ENCODE peak calls at places on chromosomes 4 and X, in seven cellular contexts. N is suprapubic skin, S is sigmoid colon, M is adrenal gland, I is spleen, C is uterus, F is A549. U is an unnamed sample. For H3K9me3, the result is how much of the 10 kb centered on the place peaks cover.

GRCh38 chr4:87423313-87424031 is 1.1 kb downstream of the NUDT9 start:
- DNase-seq in F (no peak), N (no peak), I (no peak), M (no peak), S (no peak), C (no peak), U (no peak)

GRCh38 chr4:119204898-119205297 is 7.6 kb upstream of the USP53 start:
- DNase-seq in S (no peak), C (no peak), F (no peak), M (no peak), I (no peak), N (no peak), U (no peak)

GRCh38 chr4:74661427-74662171 is 132.7 kb downstream of the BTC start:
- DNase-seq in N (no peak), C (no peak), I (no peak), M (no peak), F (peak), S (no peak), U (no peak)

GRCh38 chr4:5220028-5220427 is 168.7 kb downstream of the STK32B start:
- DNase-seq in F (no peak), N (no peak), I (no peak), M (no peak), C (no peak), S (no peak), U (no peak)

GRCh38 chr4:29708473-29708872 is 1011.7 kb upstream of the PCDH7 start:
- DNase-seq in I (no peak), S (no peak), F (no peak), C (no peak), M (no peak), N (no peak), U (no peak)

GRCh38 chr4:91840359-91840758 is 463.4 kb upstream of the GRID2 start:
- DNase-seq in F (no peak), S (no peak), C (no peak), M (no peak), N (no peak), I (no peak), U (no peak)

GRCh38 chr4:105619193-105619931 is 66.9 kb downstream of the ARHGEF38 start:
- DNase-seq in S (peak), C (no peak), I (peak), M (peak), F (no peak), N (peak), U (no peak)

GRCh38 chrX:4263005-4263404 is 549.6 kb upstream of the PRKX start:
- DNase-seq in I (no peak), M (no peak), N (no peak), C (no peak), F (peak), S (no peak), U (no peak)

GRCh38 chrX:54248309-54248708 is 65.3 kb upstream of the FAM120C start:
- DNase-seq in C (no peak), F (peak), N (no peak), I (no peak), S (no peak), M (no peak), U (no peak)

GRCh38 chr4:5054532-5054931 is 3.3 kb downstream of the STK32B start:
- DNase-seq in C (no peak), N (no peak), M (no peak), I (no peak), S (no peak), F (peak), U (peak)

GRCh38 chr4:48970471-48970921 is 15.6 kb upstream of the CWH43 start:
- DNase-seq in I (no peak), S (no peak), F (no peak), N (no peak), C (no peak), M (no peak), U (no peak)

GRCh38 chrX:43644124-43644701 is 11.9 kb upstream of the MAOA start:
- DNase-seq in S (no peak), F (peak), I (no peak), N (no peak), C (no peak), M (no peak), U (no peak)

GRCh38 chrX:120463241-120463640 is 5.9 kb downstream of the LAMP2 start:
- DNase-seq in I (no peak), M (peak), N (no peak), F (peak), C (no peak), S (no peak), U (no peak)

GRCh38 chrX:48665991-48666390 is 17.6 kb upstream of the WAS start:
- DNase-seq in I (no peak), C (no peak), M (no peak), F (no peak), S (no peak), N (no peak), U (no peak)

GRCh38 chr4:168815373-168816345 is 194.4 kb downstream of the CBR4 start:
- DNase-seq in M (no peak), C (no peak), N (no peak), F (no peak), S (peak), I (no peak), U (no peak)

GRCh38 chrX:38805294-38806053 is 4.2 kb downstream of the MID1IP1 start:
- DNase-seq in F (peak), S (peak), N (peak), C (peak), I (peak), M (peak), U (no peak)

DNA sequence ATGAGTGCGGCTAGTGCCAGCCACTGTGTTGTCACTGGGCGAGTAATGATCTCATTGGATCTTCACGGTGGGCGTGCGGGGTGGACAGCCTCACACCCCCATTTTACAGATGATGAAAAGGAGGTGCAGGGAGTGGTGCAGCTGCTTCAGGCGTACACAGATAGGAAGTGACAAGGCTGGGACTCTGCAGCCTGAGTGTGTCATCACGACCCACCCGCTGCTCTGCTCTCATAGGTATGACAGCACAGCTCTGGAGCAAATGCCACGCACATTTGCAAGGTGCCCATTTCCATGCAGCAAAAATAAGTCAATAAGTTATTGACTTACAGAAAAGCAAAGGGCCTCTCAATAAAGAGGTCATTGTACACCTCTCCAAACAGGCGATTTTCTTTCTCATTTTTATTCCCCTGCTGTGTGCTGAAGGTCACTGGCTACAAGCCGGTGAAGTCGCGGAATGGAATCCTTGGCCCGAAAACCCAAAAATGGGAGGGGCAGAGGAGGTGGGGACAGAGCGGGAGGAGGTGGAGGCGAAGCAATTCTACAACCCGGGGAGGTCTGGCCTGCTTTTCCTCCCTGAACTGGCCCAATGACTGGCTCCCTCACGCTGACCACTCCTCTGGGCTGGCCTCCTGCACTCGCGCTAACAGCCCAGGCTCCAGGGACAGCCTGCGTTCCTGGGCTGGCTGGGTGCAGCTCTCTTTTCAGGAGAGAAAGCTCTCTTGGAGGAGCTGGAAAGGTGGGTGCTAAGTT is at the start of gene SOD3:
- DNase-seq in N (peak), S (peak), C (peak), M (peak), F (no peak), I (peak), U (peak)
- TF ChIP-seq POLR2A in N (no peak), S (no peak), C (peak), M (no peak), F (no peak), I (no peak), U (peak)

GRCh38 chr4:19728773-19729172 is 522.9 kb upstream of the SLIT2 start:
- DNase-seq in C (no peak), I (no peak), M (no peak), S (no peak), F (no peak), N (no peak), U (no peak)

GRCh38 chr4:19729873-19730735 is 521.6 kb upstream of the SLIT2 start:
- DNase-seq in M (no peak), F (no peak), C (no peak), S (no peak), I (no peak), N (no peak), U (no peak)

GRCh38 chr4:19725130-19725529 is 526.6 kb upstream of the SLIT2 start:
- DNase-seq in S (no peak), M (no peak), C (no peak), F (no peak), I (no peak), N (no peak), U (no peak)

GRCh38 chr4:19722404-19722803 is 529.3 kb upstream of the SLIT2 start:
- DNase-seq in F (no peak), N (no peak), S (no peak), M (no peak), I (no peak), C (no peak), U (no peak)

DNA sequence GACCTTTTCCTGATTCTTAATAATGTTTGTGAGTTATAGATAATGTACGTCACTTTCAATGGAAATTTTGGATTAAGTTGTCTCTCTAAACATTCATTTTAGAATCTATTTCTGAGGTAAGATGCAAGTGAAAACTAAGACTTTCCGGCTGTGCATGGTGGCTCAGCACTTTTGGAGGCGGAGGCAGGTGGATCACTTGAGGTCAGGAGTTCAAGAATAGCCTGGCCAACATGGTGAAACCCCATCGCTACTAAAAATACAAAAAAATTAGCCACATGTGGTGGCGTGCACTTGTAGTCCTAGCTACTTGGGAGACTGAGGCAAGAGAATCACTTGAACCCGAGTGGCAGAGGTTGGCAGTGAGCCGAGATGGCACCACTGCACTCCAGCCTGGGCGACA is 524.6 kb upstream of the SLIT2 start:
- DNase-seq in F (no peak), I (no peak), C (no peak), N (no peak), S (no peak), M (no peak), U (no peak)
- TF ChIP-seq CTCF in F (no peak), I (no peak), C (no peak), N (no peak), S (no peak), M (no peak), U (no peak)

DNA sequence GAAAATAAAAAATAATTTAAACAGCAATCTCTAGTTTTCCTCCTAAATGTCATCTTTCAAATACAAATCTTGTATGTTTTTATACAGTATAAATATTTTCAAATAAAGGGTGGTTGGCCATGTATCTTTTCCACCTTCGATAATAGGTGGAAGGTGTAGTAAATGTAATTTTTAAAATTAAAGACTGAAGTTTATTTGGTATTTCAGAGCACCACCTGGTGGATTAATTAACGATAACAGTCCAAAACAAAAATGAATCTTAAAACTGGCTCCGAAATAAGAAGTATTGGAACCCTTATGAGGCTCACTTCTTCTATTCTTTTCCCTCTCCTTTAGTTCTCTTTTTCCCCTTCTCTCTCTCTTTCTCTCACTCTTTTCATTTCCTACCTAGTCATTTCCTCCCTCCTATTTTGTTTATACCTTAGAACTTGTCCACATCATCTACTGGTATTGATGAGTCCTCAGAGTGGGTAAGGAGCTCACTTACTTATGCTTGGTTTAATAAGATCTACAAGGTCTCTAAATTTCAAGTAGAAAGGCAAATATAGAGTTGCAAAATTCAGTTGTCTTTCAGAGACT is 82.9 kb upstream of the EXOC1L start:
- DNase-seq in I (no peak), M (no peak), F (no peak), S (no peak), N (no peak), C (no peak), U (no peak)
- H3K9me3 ChIP-seq in I (under half), M (under half), F (under half), S (under half), N (under half), C (under half), U (under half)

GRCh38 chr4:1082215-1083182 is 30.9 kb downstream of the RNF212 start:
- DNase-seq in F (peak), C (no peak), I (no peak), M (peak), S (peak), N (peak), U (no peak)
- TF ChIP-seq POLR2A in F (no peak), C (no peak), I (no peak), M (no peak), S (no peak), N (no peak), U (no peak)